ENCODE peak calls at places on chromosomes 5 and 9, in seven cellular contexts. F is WERI-Rb-1; I is BJ; R is CD4-positive, alpha-beta T cell; V is cardiac fibroblast; J is astrocyte of the cerebellum; G is GM12878. Y is an unnamed sample.

GRCh38 chr9:96258967-96259366 is 43.0 kb downstream of the HSD17B3 start:
- DNase-seq in V (no peak), G (no peak), I (no peak), R (no peak), J (no peak), F (no peak), Y (no peak)

GRCh38 chr5:45508155-45508554 is 188.0 kb downstream of the HCN1 start:
- DNase-seq in V (no peak), F (no peak), J (no peak), I (no peak), R (no peak), G (no peak), Y (no peak)

GRCh38 chr5:139156814-139157213 is 41.4 kb downstream of the SIL1 start:
- DNase-seq in F (no peak), J (no peak), V (no peak), G (no peak), R (no peak), I (no peak), Y (no peak)

GRCh38 chr9:125889122-125889523 is 141.9 kb downstream of the PBX3 start:
- DNase-seq in G (no peak), V (peak), I (no peak), F (peak), R (no peak), J (no peak), Y (no peak)

GRCh38 chr9:136942112-136942880 is 2.2 kb downstream of the FBXW5 start:
- DNase-seq in G (no peak), I (no peak), F (no peak), J (no peak), R (no peak), V (no peak), Y (no peak)

GRCh38 chr9:71764438-71764837 is 3.9 kb downstream of the CEMIP2 start:
- DNase-seq in R (no peak), J (no peak), I (no peak), V (no peak), G (no peak), F (no peak), Y (no peak)

GRCh38 chr5:88203977-88204735 is 64.5 kb downstream of the TMEM161B start:
- DNase-seq in G (no peak), F (no peak), I (no peak), V (no peak), J (peak), R (peak), Y (no peak)

GRCh38 chr5:123807177-123807900 is 295.4 kb downstream of the CSNK1G3 start:
- DNase-seq in G (no peak), V (no peak), J (no peak), I (no peak), R (no peak), F (no peak), Y (no peak)

GRCh38 chr5:73435640-73436534 is 12.7 kb downstream of the FOXD1 start:
- DNase-seq in J (no peak), G (no peak), V (no peak), F (no peak), I (no peak), R (no peak), Y (no peak)

GRCh38 chr5:115455241-115455640 is 89.3 kb downstream of the FEM1C start:
- DNase-seq in F (no peak), G (no peak), J (no peak), R (no peak), I (no peak), V (peak), Y (no peak)

GRCh38 chr9:8816361-8816760 is 1016.8 kb upstream of the DMAC1 start:
- DNase-seq in J (no peak), V (no peak), R (no peak), G (no peak), F (no peak), I (no peak), Y (no peak)

GRCh38 chr9:97673922-97674321 is 23.2 kb downstream of the XPA start:
- DNase-seq in R (no peak), G (no peak), F (no peak), J (no peak), V (peak), I (no peak), Y (no peak)

GRCh38 chr5:79133657-79134451 is 22.2 kb downstream of the BHMT start:
- DNase-seq in J (peak), I (peak), G (peak), R (peak), F (peak), V (peak), Y (peak)
- TF ChIP-seq CTCF in J (peak), I (peak), G (peak), R (peak), F (peak), V (peak), Y (peak)

GRCh38 chr5:68335075-68335474 is 119.5 kb downstream of the PIK3R1 start:
- DNase-seq in F (no peak), J (no peak), R (no peak), I (no peak), V (no peak), G (no peak), Y (no peak)

GRCh38 chr5:68334550-68334880 is 119.0 kb downstream of the PIK3R1 start:
- DNase-seq in G (no peak), R (no peak), F (no peak), I (no peak), V (no peak), J (no peak), Y (no peak)

GRCh38 chr5:68332546-68332945 is 117.0 kb downstream of the PIK3R1 start:
- DNase-seq in R (no peak), I (no peak), F (no peak), G (no peak), V (peak), J (no peak), Y (no peak)

GRCh38 chr5:68336200-68336599 is 120.6 kb downstream of the PIK3R1 start:
- DNase-seq in F (no peak), G (no peak), I (no peak), R (no peak), V (no peak), J (no peak), Y (no peak)

DNA sequence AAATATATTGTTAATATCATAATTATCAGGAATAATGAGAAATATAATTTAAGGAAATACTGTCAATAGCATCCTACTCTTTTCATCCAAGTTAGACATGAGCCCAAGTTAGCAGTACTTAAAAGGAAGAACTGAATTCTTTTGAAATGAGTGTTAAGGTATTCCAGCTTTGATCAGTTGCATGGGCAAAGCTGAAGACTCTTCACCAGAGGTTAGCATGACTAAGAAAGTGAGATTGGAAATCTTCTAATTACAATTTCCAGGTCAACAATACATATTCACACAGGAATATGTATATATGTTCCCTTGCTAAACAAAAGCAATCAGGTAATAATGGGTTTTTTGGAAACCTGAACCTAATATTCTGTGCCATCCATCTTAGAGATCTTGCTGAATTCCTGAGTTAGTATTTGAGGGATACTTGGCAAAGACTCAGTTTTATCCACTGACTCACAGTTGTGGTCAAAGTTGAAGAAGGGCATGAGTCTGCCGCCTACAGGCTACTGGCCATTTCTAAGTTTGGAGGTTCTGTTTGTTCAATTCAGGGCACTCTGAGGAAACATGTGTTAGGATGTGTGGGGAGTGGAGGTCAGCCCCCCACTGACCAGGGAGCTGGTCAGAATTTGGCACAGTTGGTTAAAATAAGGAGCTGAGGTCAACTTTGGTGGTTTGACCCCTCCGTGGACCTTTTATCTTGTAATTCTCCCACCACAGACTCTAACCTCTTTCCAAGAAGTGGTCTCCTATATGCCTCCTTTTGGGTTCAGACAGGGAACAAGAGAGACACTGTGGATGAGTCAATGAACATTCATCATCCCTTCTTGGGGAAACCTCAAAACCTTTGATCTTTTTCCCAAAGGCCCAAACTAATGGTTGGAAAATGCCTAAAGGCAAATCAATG is 118.3 kb downstream of the PIK3R1 start:
- DNase-seq in V (peak), F (no peak), R (no peak), I (peak), G (no peak), J (peak), Y (peak)
- TF ChIP-seq CTCF in V (peak), F (no peak), R (no peak), I (peak), G (no peak), J (peak), Y (peak)

GRCh38 chr5:170509323-170509660 is 5.5 kb downstream of the KCNIP1 start:
- DNase-seq in J (no peak), I (no peak), V (no peak), F (no peak), R (no peak), G (no peak), Y (no peak)

GRCh38 chr5:170504598-170505266 is 912 bp downstream of the KCNIP1 start:
- DNase-seq in V (no peak), R (no peak), I (no peak), J (no peak), F (no peak), G (no peak), Y (no peak)

GRCh38 chr5:170511550-170511949 is 7.7 kb downstream of the KCNIP1 start:
- DNase-seq in G (no peak), V (no peak), J (no peak), R (no peak), I (no peak), F (no peak), Y (no peak)

GRCh38 chr5:170508036-170508435 is 4.2 kb downstream of the KCNIP1 start:
- DNase-seq in G (no peak), J (no peak), R (no peak), I (no peak), V (no peak), F (no peak), Y (no peak)

DNA sequence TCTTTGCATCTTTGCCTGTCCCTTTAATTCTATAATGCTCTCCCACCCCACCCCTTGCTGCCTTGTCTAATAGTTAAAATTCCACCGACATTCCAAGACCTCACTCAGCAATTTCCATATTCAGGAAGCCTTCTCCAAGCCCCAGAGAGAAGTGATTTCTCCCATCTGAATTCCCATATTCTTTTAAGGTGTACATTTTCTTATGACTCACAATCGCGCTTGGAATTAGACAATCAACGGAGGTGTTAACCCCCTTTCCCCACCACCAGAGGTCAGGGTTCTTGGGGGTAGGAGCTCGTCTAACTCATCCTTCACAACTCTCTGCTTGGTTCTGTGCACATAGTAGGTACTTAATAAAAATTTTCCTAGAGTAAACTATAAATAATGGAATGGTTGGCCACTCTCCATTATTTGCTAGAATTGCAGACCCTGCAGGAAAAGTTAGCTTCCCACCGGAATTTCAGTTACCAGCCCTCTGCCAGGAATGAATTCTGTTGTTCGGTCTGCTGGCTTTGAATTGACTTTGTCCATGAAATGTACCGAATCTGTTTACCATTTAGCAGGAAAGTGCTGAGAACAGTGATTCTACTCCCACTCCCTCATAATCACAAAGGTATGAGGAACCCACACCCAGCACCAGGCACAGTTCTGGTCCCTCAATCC is 5.0 kb downstream of the KCNIP1 start:
- DNase-seq in F (no peak), R (no peak), G (no peak), V (no peak), J (no peak), I (no peak), Y (no peak)
- TF ChIP-seq CTCF in F (no peak), R (no peak), G (no peak), V (no peak), J (peak), I (no peak), Y (no peak)

DNA sequence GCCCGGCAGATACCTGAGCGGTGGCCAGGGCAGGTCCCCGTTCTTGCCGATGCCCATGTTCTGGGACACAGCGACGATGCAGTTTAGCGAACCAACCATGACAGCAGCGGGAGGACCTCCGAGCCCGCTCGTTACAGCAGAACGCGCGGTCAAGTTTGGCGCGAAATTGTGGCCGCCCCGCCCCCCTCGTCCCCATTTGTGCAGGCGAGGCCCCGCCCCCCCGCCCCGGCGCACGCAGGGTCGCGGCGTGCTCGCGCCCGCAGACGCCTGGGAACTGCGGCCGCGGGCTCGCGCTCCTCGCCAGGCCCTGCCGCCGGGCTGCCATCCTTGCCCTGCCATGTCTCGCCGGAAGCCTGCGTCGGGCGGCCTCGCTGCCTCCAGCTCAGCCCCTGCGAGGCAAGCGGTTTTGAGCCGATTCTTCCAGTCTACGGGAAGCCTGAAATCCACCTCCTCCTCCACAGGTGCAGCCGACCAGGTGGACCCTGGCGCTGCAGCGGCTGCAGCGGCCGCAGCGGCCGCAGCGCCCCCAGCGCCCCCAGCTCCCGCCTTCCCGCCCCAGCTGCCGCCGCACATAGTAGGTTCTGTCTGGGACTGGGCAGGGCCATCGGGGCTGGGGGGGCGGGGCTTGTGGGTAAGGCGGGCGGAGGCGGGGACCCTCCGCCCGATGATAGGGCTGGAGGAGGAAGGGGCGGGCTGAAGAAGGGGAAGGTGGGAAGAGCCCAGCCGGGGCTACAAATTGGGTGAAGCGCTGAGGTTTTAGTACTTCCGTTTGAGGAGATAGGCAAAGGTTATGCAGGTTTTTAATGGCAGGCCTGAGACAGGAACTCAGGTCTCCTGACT is at the start of the genes DHFR and MSH3:
- DNase-seq in J (peak), R (peak), F (peak), I (peak), G (peak), V (peak), Y (peak)
- TF ChIP-seq CTCF in J (no peak), R (no peak), F (peak), I (peak), G (peak), V (no peak), Y (no peak)

GRCh38 chr9:36878161-36878560 is 155.9 kb downstream of the PAX5 start:
- DNase-seq in R (no peak), J (no peak), G (no peak), F (no peak), I (no peak), V (no peak), Y (no peak)
- TF ChIP-seq CTCF in R (no peak), J (no peak), G (no peak), F (no peak), I (no peak), V (no peak), Y (no peak)

GRCh38 chr5:181173027-181173419 is 25.6 kb downstream of the OR2V2 start:
- DNase-seq in R (peak), G (no peak), V (no peak), F (no peak), I (no peak), J (no peak), Y (no peak)
- TF ChIP-seq CTCF in R (peak), G (peak), V (no peak), F (no peak), I (no peak), J (no peak), Y (peak)